ENCODE peak calls at places on chromosomes 7 and 10, in five cellular contexts. One of them, this sample, is unnamed.

GRCh38 chr7:26153823-26154783 is 2.1 kb downstream of the NFE2L3 start:
- DNase-seq in stomach: peak
- DNase-seq in esophagus muscularis mucosa: no peak
- DNase-seq in tibial nerve: peak
- DNase-seq in A549: no peak
- DNase-seq in this sample: no peak

GRCh38 chr7:55572378-55573233 is at the start of gene VOPP1:
- DNase-seq in esophagus muscularis mucosa: no peak
- DNase-seq in A549: peak
- DNase-seq in stomach: peak
- DNase-seq in tibial nerve: no peak
- DNase-seq in this sample: peak

GRCh38 chr7:79420464-79420863 is 33.0 kb downstream of the MAGI2 start:
- DNase-seq in A549: peak
- DNase-seq in esophagus muscularis mucosa: no peak
- DNase-seq in stomach: no peak
- DNase-seq in tibial nerve: peak
- DNase-seq in this sample: no peak

GRCh38 chr7:43767311-43767710 is 8.8 kb downstream of the BLVRA start:
- DNase-seq in stomach: no peak
- DNase-seq in tibial nerve: no peak
- DNase-seq in A549: no peak
- DNase-seq in esophagus muscularis mucosa: no peak
- DNase-seq in this sample: no peak

GRCh38 chr10:101561068-101561915 is 26.8 kb downstream of the POLL start:
- DNase-seq in esophagus muscularis mucosa: no peak
- DNase-seq in stomach: no peak
- DNase-seq in tibial nerve: no peak
- DNase-seq in A549: no peak
- DNase-seq in this sample: no peak

GRCh38 chr7:44761207-44762161 is 12.8 kb downstream of the ZMIZ2 start:
- DNase-seq in tibial nerve: peak
- DNase-seq in stomach: peak
- DNase-seq in esophagus muscularis mucosa: no peak
- DNase-seq in A549: no peak
- DNase-seq in this sample: peak

GRCh38 chr7:138527746-138528223 is 67.7 kb downstream of the TRIM24 start:
- DNase-seq in A549: peak
- DNase-seq in esophagus muscularis mucosa: no peak
- DNase-seq in stomach: no peak
- DNase-seq in tibial nerve: no peak
- DNase-seq in this sample: no peak

GRCh38 chr7:127347567-127348246 is 44.8 kb downstream of the ZNF800 start:
- DNase-seq in stomach: peak
- DNase-seq in A549: peak
- DNase-seq in esophagus muscularis mucosa: no peak
- DNase-seq in tibial nerve: no peak
- DNase-seq in this sample: peak

GRCh38 chr7:29381206-29382094 is 182.2 kb upstream of the PRR15 start:
- DNase-seq in A549: no peak
- DNase-seq in tibial nerve: no peak
- DNase-seq in esophagus muscularis mucosa: no peak
- DNase-seq in stomach: no peak
- DNase-seq in this sample: no peak

GRCh38 chr7:4610768-4611467 is 71.2 kb upstream of the FOXK1 start:
- DNase-seq in A549: peak
- DNase-seq in esophagus muscularis mucosa: no peak
- DNase-seq in tibial nerve: peak
- DNase-seq in stomach: peak
- DNase-seq in this sample: no peak

GRCh38 chr10:5814110-5815107 is 1.2 kb upstream of the GDI2 start:
- DNase-seq in stomach: no peak
- DNase-seq in A549: peak
- DNase-seq in esophagus muscularis mucosa: no peak
- DNase-seq in tibial nerve: no peak
- DNase-seq in this sample: no peak

GRCh38 chr7:26618898-26619297 is 245.5 kb downstream of the SKAP2 start:
- DNase-seq in stomach: no peak
- DNase-seq in esophagus muscularis mucosa: no peak
- DNase-seq in A549: no peak
- DNase-seq in tibial nerve: no peak
- DNase-seq in this sample: no peak

GRCh38 chr7:1561036-1561940 is 5.3 kb upstream of the TMEM184A start:
- DNase-seq in A549: no peak
- DNase-seq in esophagus muscularis mucosa: no peak
- DNase-seq in stomach: no peak
- DNase-seq in tibial nerve: no peak
- DNase-seq in this sample: peak

GRCh38 chr10:86687750-86688149 is 19.4 kb downstream of the LDB3 start:
- DNase-seq in tibial nerve: no peak
- DNase-seq in esophagus muscularis mucosa: no peak
- DNase-seq in stomach: no peak
- DNase-seq in A549: no peak
- DNase-seq in this sample: no peak

GRCh38 chr10:82574081-82574480 is 699.1 kb downstream of the NRG3 start:
- DNase-seq in stomach: no peak
- DNase-seq in esophagus muscularis mucosa: no peak
- DNase-seq in A549: no peak
- DNase-seq in tibial nerve: no peak
- DNase-seq in this sample: no peak

GRCh38 chr10:52108236-52108635 is 205.8 kb upstream of the DKK1 start:
- DNase-seq in A549: no peak
- DNase-seq in stomach: no peak
- DNase-seq in esophagus muscularis mucosa: no peak
- DNase-seq in tibial nerve: no peak
- DNase-seq in this sample: no peak
- TF ChIP-seq EP300 in A549: no peak
- TF ChIP-seq EP300 in stomach: no peak
- TF ChIP-seq EP300 in esophagus muscularis mucosa: no peak
- TF ChIP-seq EP300 in tibial nerve: no peak
- TF ChIP-seq EP300 in this sample: no peak

DNA sequence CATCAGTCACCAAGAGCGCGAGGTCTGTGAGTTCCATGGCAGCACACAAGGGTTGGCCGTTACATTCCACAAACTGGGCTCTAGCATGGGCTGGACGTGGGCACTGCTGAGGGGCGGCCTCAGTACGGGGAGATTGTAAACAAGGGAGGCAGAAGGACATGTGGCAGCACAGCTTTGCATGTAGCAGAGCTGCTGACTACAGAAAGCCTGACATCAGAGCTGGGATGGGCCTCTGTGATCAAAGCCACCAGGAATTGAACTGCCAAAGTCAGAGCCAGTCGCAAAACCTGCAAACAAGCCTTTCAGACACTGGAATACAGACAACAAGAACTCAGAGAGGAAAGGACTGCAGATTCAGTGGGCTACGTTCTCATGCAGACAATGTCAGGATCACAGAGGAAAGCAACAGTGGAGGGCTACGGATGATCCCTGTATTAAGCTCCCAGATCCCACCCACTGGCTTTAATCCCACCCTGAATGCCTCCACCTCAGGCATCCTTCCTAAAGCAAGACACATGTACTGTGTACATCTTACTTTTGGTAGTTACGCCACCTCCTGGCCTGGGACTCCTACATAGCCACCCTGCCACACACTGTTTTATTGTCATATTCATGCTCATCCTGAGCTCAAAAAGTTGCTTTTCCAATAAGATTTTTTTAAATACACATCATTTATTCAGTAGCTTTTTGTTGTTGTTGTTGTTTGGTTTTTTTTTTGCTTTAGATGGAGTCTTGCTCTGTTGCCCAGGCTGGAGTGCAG is 291.1 kb upstream of the IMMP2L start:
- DNase-seq in stomach: no peak
- DNase-seq in A549: no peak
- DNase-seq in tibial nerve: no peak
- DNase-seq in esophagus muscularis mucosa: peak
- DNase-seq in this sample: no peak
- TF ChIP-seq EP300 in stomach: no peak
- TF ChIP-seq EP300 in A549: no peak
- TF ChIP-seq EP300 in tibial nerve: no peak
- TF ChIP-seq EP300 in esophagus muscularis mucosa: no peak
- TF ChIP-seq EP300 in this sample: no peak

GRCh38 chr10:18665079-18665478 is 5.8 kb downstream of the ARL5B start:
- DNase-seq in stomach: no peak
- DNase-seq in A549: no peak
- DNase-seq in esophagus muscularis mucosa: no peak
- DNase-seq in tibial nerve: no peak
- DNase-seq in this sample: no peak

GRCh38 chr10:18659784-18660561 is 742 bp downstream of the ARL5B start:
- DNase-seq in A549: peak
- DNase-seq in esophagus muscularis mucosa: no peak
- DNase-seq in stomach: peak
- DNase-seq in tibial nerve: no peak
- DNase-seq in this sample: no peak

GRCh38 chr10:18658301-18658991 is 785 bp upstream of the ARL5B start:
- DNase-seq in tibial nerve: peak
- DNase-seq in A549: no peak
- DNase-seq in stomach: no peak
- DNase-seq in esophagus muscularis mucosa: no peak
- DNase-seq in this sample: no peak

GRCh38 chr10:18660816-18661431 is 1.7 kb downstream of the ARL5B start:
- DNase-seq in tibial nerve: no peak
- DNase-seq in esophagus muscularis mucosa: no peak
- DNase-seq in A549: no peak
- DNase-seq in stomach: no peak
- DNase-seq in this sample: no peak

GRCh38 chr10:18658992-18659783 is at the start of gene ARL5B:
- DNase-seq in A549: peak
- DNase-seq in tibial nerve: peak
- DNase-seq in esophagus muscularis mucosa: peak
- DNase-seq in stomach: peak
- DNase-seq in this sample: peak
- TF ChIP-seq EP300 in A549: no peak
- TF ChIP-seq EP300 in tibial nerve: peak
- TF ChIP-seq EP300 in esophagus muscularis mucosa: peak
- TF ChIP-seq EP300 in stomach: peak
- TF ChIP-seq EP300 in this sample: peak

GRCh38 chr7:100101016-100101862 is at the start of the genes AP4M1 and MCM7:
- DNase-seq in esophagus muscularis mucosa: peak
- DNase-seq in stomach: peak
- DNase-seq in A549: peak
- DNase-seq in tibial nerve: peak
- DNase-seq in this sample: peak
- TF ChIP-seq EP300 in esophagus muscularis mucosa: no peak
- TF ChIP-seq EP300 in stomach: no peak
- TF ChIP-seq EP300 in A549: no peak
- TF ChIP-seq EP300 in tibial nerve: peak
- TF ChIP-seq EP300 in this sample: no peak

GRCh38 chr10:107083388-107084009 is 81.0 kb downstream of the SORCS1 start:
- DNase-seq in A549: no peak
- DNase-seq in stomach: no peak
- DNase-seq in esophagus muscularis mucosa: no peak
- DNase-seq in tibial nerve: no peak
- DNase-seq in this sample: no peak
- TF ChIP-seq EP300 in A549: no peak
- TF ChIP-seq EP300 in stomach: no peak
- TF ChIP-seq EP300 in esophagus muscularis mucosa: no peak
- TF ChIP-seq EP300 in tibial nerve: no peak
- TF ChIP-seq EP300 in this sample: no peak

GRCh38 chr10:102853944-102854694 is at the start of gene BORCS7:
- DNase-seq in esophagus muscularis mucosa: peak
- DNase-seq in stomach: peak
- DNase-seq in tibial nerve: peak
- DNase-seq in A549: peak
- DNase-seq in this sample: peak
- TF ChIP-seq EP300 in esophagus muscularis mucosa: no peak
- TF ChIP-seq EP300 in stomach: no peak
- TF ChIP-seq EP300 in tibial nerve: peak
- TF ChIP-seq EP300 in A549: no peak
- TF ChIP-seq EP300 in this sample: no peak

GRCh38 chr7:98833022-98833421 is 36.8 kb downstream of the TMEM130 start:
- DNase-seq in esophagus muscularis mucosa: no peak
- DNase-seq in stomach: no peak
- DNase-seq in tibial nerve: no peak
- DNase-seq in A549: no peak
- DNase-seq in this sample: no peak

GRCh38 chr7:98830972-98831548 is 38.8 kb downstream of the TMEM130 start:
- DNase-seq in esophagus muscularis mucosa: no peak
- DNase-seq in tibial nerve: no peak
- DNase-seq in A549: no peak
- DNase-seq in stomach: no peak
- DNase-seq in this sample: no peak

GRCh38 chr7:98828368-98828767 is 41.4 kb downstream of the TMEM130 start:
- DNase-seq in esophagus muscularis mucosa: no peak
- DNase-seq in tibial nerve: no peak
- DNase-seq in stomach: no peak
- DNase-seq in A549: no peak
- DNase-seq in this sample: no peak

GRCh38 chr7:98834949-98835348 is 34.9 kb downstream of the TMEM130 start:
- DNase-seq in tibial nerve: no peak
- DNase-seq in esophagus muscularis mucosa: no peak
- DNase-seq in stomach: no peak
- DNase-seq in A549: no peak
- DNase-seq in this sample: no peak

GRCh38 chr7:98831641-98832221 is 38.1 kb downstream of the TMEM130 start:
- DNase-seq in tibial nerve: no peak
- DNase-seq in stomach: no peak
- DNase-seq in A549: peak
- DNase-seq in esophagus muscularis mucosa: no peak
- DNase-seq in this sample: no peak
- TF ChIP-seq EP300 in tibial nerve: no peak
- TF ChIP-seq EP300 in stomach: no peak
- TF ChIP-seq EP300 in A549: no peak
- TF ChIP-seq EP300 in esophagus muscularis mucosa: no peak
- TF ChIP-seq EP300 in this sample: no peak

GRCh38 chr7:86201767-86202166 is 441.9 kb upstream of the GRM3 start:
- DNase-seq in A549: no peak
- DNase-seq in stomach: no peak
- DNase-seq in tibial nerve: no peak
- DNase-seq in esophagus muscularis mucosa: no peak
- DNase-seq in this sample: no peak

GRCh38 chr7:86207740-86208139 is 436.0 kb upstream of the GRM3 start:
- DNase-seq in tibial nerve: no peak
- DNase-seq in A549: no peak
- DNase-seq in stomach: no peak
- DNase-seq in esophagus muscularis mucosa: no peak
- DNase-seq in this sample: no peak

GRCh38 chr7:86199881-86200280 is 443.8 kb upstream of the GRM3 start:
- DNase-seq in esophagus muscularis mucosa: no peak
- DNase-seq in stomach: no peak
- DNase-seq in tibial nerve: no peak
- DNase-seq in A549: no peak
- DNase-seq in this sample: no peak

GRCh38 chr7:86202833-86203232 is 440.9 kb upstream of the GRM3 start:
- DNase-seq in esophagus muscularis mucosa: no peak
- DNase-seq in stomach: no peak
- DNase-seq in tibial nerve: no peak
- DNase-seq in A549: no peak
- DNase-seq in this sample: no peak
- TF ChIP-seq EP300 in esophagus muscularis mucosa: no peak
- TF ChIP-seq EP300 in stomach: no peak
- TF ChIP-seq EP300 in tibial nerve: no peak
- TF ChIP-seq EP300 in A549: no peak
- TF ChIP-seq EP300 in this sample: no peak

GRCh38 chr10:95536017-95536416 is 25.2 kb downstream of the SORBS1 start:
- DNase-seq in tibial nerve: no peak
- DNase-seq in A549: no peak
- DNase-seq in esophagus muscularis mucosa: no peak
- DNase-seq in stomach: peak
- DNase-seq in this sample: no peak
- TF ChIP-seq EP300 in tibial nerve: no peak
- TF ChIP-seq EP300 in A549: no peak
- TF ChIP-seq EP300 in esophagus muscularis mucosa: peak
- TF ChIP-seq EP300 in stomach: peak
- TF ChIP-seq EP300 in this sample: no peak